ENCODE peak calls at places on chromosomes 11 and 22, in seven cellular contexts. I is AG04450, Z is SK-N-SH, C is HCT116, R is right lobe of liver, Q is PC-3, W is left lung. B is an unnamed sample.

GRCh38 chr11:45313211-45313865 is 27.2 kb upstream of the SYT13 start:
- DNase-seq in Z (no peak), C (no peak), W (no peak), I (no peak), R (no peak), Q (no peak), B (no peak)

GRCh38 chr11:21710791-21711190 is 482.1 kb upstream of the ANO5 start:
- DNase-seq in R (no peak), Q (no peak), W (no peak), Z (peak; percentile 3), I (no peak), C (no peak), B (no peak)

GRCh38 chr22:48737461-48738203 is 1090.0 kb downstream of the BRD1 start:
- DNase-seq in R (no peak), I (no peak), C (no peak), Q (no peak), Z (no peak), W (peak; percentile 10), B (no peak)

GRCh38 chr11:78379039-78379670 is 38.5 kb downstream of the GAB2 start:
- DNase-seq in I (no peak), Z (no peak), W (no peak), Q (no peak), C (no peak), R (no peak), B (no peak)

GRCh38 chr11:4511846-4512245 is 29.4 kb downstream of the OR52K1 start:
- DNase-seq in Q (no peak), R (no peak), W (no peak), Z (no peak), C (no peak), I (no peak), B (no peak)

GRCh38 chr11:85965202-85965601 is 103.7 kb downstream of the PICALM start:
- DNase-seq in I (peak; percentile 41), W (no peak), C (no peak), Q (no peak), Z (no peak), R (no peak), B (no peak)

GRCh38 chr22:42856179-42856864 is 751 bp downstream of the ARFGAP3 start:
- DNase-seq in Z (no peak), I (no peak), W (peak; percentile 79), Q (no peak), C (no peak), R (peak; percentile 84), B (no peak)

GRCh38 chr11:77102246-77103210 is at the start of gene OMP:
- DNase-seq in C (no peak), Z (no peak), W (no peak), I (no peak), R (peak; percentile 9), Q (no peak), B (peak; percentile 32)

GRCh38 chr11:7611411-7611810 is 61.9 kb downstream of the CYB5R2 start:
- DNase-seq in Z (no peak), R (no peak), Q (peak; percentile 31), I (no peak), W (no peak), C (no peak), B (no peak)

GRCh38 chr11:859394-860131 is 16.9 kb downstream of the TSPAN4 start:
- DNase-seq in I (peak; percentile 75), W (peak; percentile 63), Q (peak; percentile 26), C (no peak), R (peak; percentile 62), Z (peak; percentile 97), B (no peak)

GRCh38 chr11:65945430-65945911 is at the start of gene TSGA10IP:
- DNase-seq in R (no peak), I (no peak), Q (no peak), C (no peak), Z (no peak), W (no peak), B (no peak)

GRCh38 chr22:43796567-43796966 is 15.5 kb downstream of the EFCAB6 start:
- DNase-seq in C (peak; percentile 6), I (peak; percentile 13), R (no peak), Q (peak; percentile 41), Z (peak; percentile 11), W (no peak), B (no peak)

GRCh38 chr11:115652501-115652900 is 148.3 kb upstream of the CADM1 start:
- DNase-seq in C (no peak), Q (no peak), R (no peak), I (no peak), Z (no peak), W (no peak), B (no peak)

GRCh38 chr11:40567392-40567791 is 892.1 kb downstream of the LRRC4C start:
- DNase-seq in Z (no peak), W (no peak), R (no peak), C (no peak), I (no peak), Q (no peak), B (no peak)

GRCh38 chr11:38791346-38791961 is 2193.4 kb upstream of the RAG2 start:
- DNase-seq in W (no peak), Z (peak; percentile 57), C (peak; percentile 8), R (no peak), I (peak; percentile 36), Q (peak; percentile 75), B (no peak)

GRCh38 chr11:2522636-2523255 is 77.9 kb downstream of the KCNQ1 start:
- DNase-seq in Q (no peak), Z (peak; percentile 30), C (no peak), I (no peak), R (peak; percentile 13), W (peak; percentile 27), B (peak; percentile 45)

GRCh38 chr11:84420261-84420660 is 1134.1 kb upstream of the CCDC90B start:
- DNase-seq in R (no peak), Q (no peak), W (no peak), Z (no peak), I (no peak), C (no peak), B (no peak)

GRCh38 chr11:19635332-19635731 is 77.3 kb upstream of the NAV2 start:
- DNase-seq in Z (no peak), Q (no peak), I (no peak), W (no peak), C (no peak), R (no peak), B (no peak)

GRCh38 chr22:37601540-37602442 is 6.8 kb upstream of the GGA1 start:
- DNase-seq in W (peak; percentile 56), Z (no peak), R (no peak), Q (peak; percentile 62), I (no peak), C (peak; percentile 56), B (no peak)

GRCh38 chr11:30244255-30244654 is 13.4 kb downstream of the FSHB start:
- DNase-seq in I (no peak), Q (peak; percentile 37), R (no peak), C (peak; percentile 29), Z (no peak), W (no peak), B (no peak)

GRCh38 chr11:9280655-9281301 is 15.6 kb upstream of the DENND5A start:
- DNase-seq in W (no peak), Q (peak; percentile 77), Z (no peak), I (no peak), C (no peak), R (no peak), B (no peak)

GRCh38 chr22:37741312-37741795 is 44.5 kb downstream of the TRIOBP start:
- DNase-seq in R (peak; percentile 77), W (peak; percentile 88), Z (peak; percentile 95), I (peak; percentile 98), Q (peak; percentile 39), C (no peak), B (no peak)

GRCh38 chr11:110525883-110526282 is 96.1 kb downstream of the FDX1 start:
- DNase-seq in Z (no peak), I (peak; percentile 42), C (no peak), W (peak; percentile 76), Q (peak; percentile 14), R (no peak), B (no peak)

GRCh38 chr11:110529043-110529442 is 99.3 kb downstream of the FDX1 start:
- DNase-seq in W (no peak), I (no peak), Q (peak; percentile 69), R (no peak), Z (no peak), C (peak; percentile 27), B (no peak)

GRCh38 chr11:110527146-110527545 is 97.4 kb downstream of the FDX1 start:
- DNase-seq in W (no peak), Z (no peak), C (no peak), Q (no peak), R (no peak), I (no peak), B (no peak)

GRCh38 chr11:110524227-110524626 is 94.5 kb downstream of the FDX1 start:
- DNase-seq in Z (no peak), W (no peak), Q (peak; percentile 14), R (no peak), I (peak; percentile 85), C (no peak), B (no peak)

DNA sequence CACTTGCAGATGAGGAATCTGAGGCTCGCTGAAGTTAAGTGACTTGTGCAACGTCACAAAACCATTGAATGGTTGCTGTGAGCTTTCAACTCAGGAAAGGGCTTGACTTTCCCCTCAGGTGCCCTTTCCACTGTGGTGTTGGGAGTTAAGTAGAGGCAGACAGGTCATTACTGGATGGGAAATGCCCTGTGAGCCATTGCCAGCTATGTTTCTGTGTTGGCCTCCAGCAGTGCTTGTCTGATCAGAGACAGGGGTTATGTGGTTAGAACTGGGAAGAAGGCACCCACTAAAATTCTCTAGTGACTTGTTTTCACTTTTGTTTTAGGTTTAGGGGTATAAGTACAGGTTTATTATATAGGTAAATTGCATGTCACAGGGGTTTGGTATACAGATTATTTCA is 96.6 kb downstream of the FDX1 start:
- DNase-seq in C (no peak), Q (no peak), R (no peak), I (no peak), Z (no peak), W (no peak), B (no peak)
- H3K27ac ChIP-seq in C (no peak overlapping the region), Q (no peak overlapping the region), R (no peak overlapping the region), I (no peak overlapping the region), Z (no peak overlapping the region), W (no peak overlapping the region), B (no peak overlapping the region)

GRCh38 chr22:18156878-18157713 is 7.1 kb downstream of the USP18 start:
- DNase-seq in W (no peak), C (peak; percentile 33), R (peak; percentile 42), I (peak; percentile 99), Q (peak; percentile 86), Z (peak; percentile 83), B (no peak)
- H3K27me3 ChIP-seq in W (no peaks in the 10 kb centered on the region), C (no peaks in the 10 kb centered on the region), R (no peaks in the 10 kb centered on the region), I (no peaks in the 10 kb centered on the region), Q (no peaks in the 10 kb centered on the region), Z (no peaks in the 10 kb centered on the region), B (no peaks in the 10 kb centered on the region)

DNA sequence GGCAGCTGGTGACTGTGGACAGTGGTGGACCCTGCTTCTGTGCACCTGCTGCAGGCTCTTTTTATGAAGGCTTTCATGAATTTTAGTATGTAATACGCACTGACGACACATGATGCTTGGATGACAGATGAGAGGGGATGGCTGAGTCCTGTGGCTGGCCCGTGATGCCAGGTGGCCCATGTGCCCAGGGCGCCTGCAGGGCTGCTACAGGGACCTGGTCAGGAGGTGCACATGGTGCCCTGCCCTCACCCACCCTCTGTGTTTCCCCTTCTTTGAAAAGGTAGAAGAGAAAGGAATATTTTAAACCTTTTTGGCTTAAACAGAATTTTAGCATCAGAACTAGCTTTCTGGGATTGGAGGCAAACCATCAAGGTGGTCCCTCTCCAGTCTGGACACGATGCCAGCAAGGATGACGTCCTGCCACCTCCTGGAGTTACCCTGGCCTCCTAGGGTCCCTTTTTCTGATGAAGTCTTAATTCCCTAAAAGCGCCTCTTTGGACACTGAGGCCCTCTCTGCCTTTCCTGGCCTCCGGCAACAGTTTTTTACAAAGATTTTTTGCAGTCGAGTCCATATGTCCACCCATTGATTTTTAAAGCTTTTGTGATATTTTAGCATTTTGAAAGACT is 5.4 kb upstream of the RANBP1 start:
- DNase-seq in I (no peak), R (peak; percentile 11), Z (no peak), W (no peak), Q (no peak), C (no peak), B (no peak)
- H3K27ac ChIP-seq in I (peak overlapping the region; percentile 11), R (no peak overlapping the region), Z (peak overlapping the region; percentile 7), W (no peak overlapping the region), Q (no peak overlapping the region), C (peak overlapping the region; percentile 34), B (no peak overlapping the region)

GRCh38 chr11:81705283-81705682 is 1028.4 kb downstream of the FAM181B start:
- DNase-seq in Q (no peak), C (no peak), Z (no peak), W (no peak), R (no peak), I (no peak), B (no peak)
- H3K27me3 ChIP-seq in Q (no peaks in the 10 kb centered on the region), C (no peaks in the 10 kb centered on the region), Z (no peaks in the 10 kb centered on the region), W (no peaks in the 10 kb centered on the region), R (no peaks in the 10 kb centered on the region), I (no peaks in the 10 kb centered on the region), B (no peaks in the 10 kb centered on the region)